ENCODE peak calls at places on chromosomes 13 and 19, in four cellular contexts. G, X, Z and B are unnamed samples.
A peak's percentile ranks its signal among the peaks of the same experiment; 100 is the strongest.

GRCh38 chr13:114286808-114287207 is 5.4 kb downstream of the UPF3A start:
- DNase-seq in G (no peak), X (no peak), Z (no peak), B (no peak)

GRCh38 chr19:28905996-28906395 is 307.0 kb downstream of the UQCRFS1 start:
- DNase-seq in G (no peak), X (no peak), Z (no peak), B (no peak)

GRCh38 chr13:72544042-72544441 is 183.4 kb downstream of the MZT1 start:
- DNase-seq in G (no peak), X (no peak), Z (no peak), B (no peak)

GRCh38 chr19:3503036-3503572 is 2.6 kb upstream of the DOHH start:
- DNase-seq in G (no peak), X (no peak), Z (no peak), B (no peak)

GRCh38 chr19:53865918-53866696 is 1.6 kb upstream of the MYADM start:
- DNase-seq in G (peak; percentile 68), X (peak; percentile 83), Z (no peak), B (no peak)

GRCh38 chr19:23908165-23908564 is 6.5 kb upstream of the ZNF726 start:
- DNase-seq in G (no peak), X (no peak), Z (no peak), B (no peak)

GRCh38 chr19:52212572-52213255 is 22.9 kb downstream of the PPP2R1A start:
- DNase-seq in G (no peak), X (no peak), Z (no peak), B (no peak)

GRCh38 chr13:69565334-69565733 is 542.3 kb upstream of the ATXN8OS start:
- DNase-seq in G (peak; percentile 52), X (no peak), Z (peak; percentile 12), B (peak; percentile 5)

GRCh38 chr19:49097453-49098288 is 12.4 kb downstream of the SNRNP70 start:
- DNase-seq in G (peak; percentile 55), X (peak; percentile 90), Z (no peak), B (no peak)

GRCh38 chr13:98541211-98541610 is 35.7 kb downstream of the STK24 start:
- DNase-seq in G (no peak), X (no peak), Z (no peak), B (no peak)

GRCh38 chr13:35457258-35457657 is 19.2 kb downstream of the MAB21L1 start:
- DNase-seq in G (no peak), X (no peak), Z (no peak), B (no peak)
- H3K4me3 ChIP-seq in G (no peak overlapping the region), X (no peak overlapping the region), Z (no peak overlapping the region), B (no peak overlapping the region)

GRCh38 chr13:44378277-44378676 is 4.7 kb downstream of the SERP2 start:
- DNase-seq in G (no peak), X (no peak), Z (no peak), B (no peak)

GRCh38 chr13:44373247-44373600 is 400 bp upstream of the SERP2 start:
- DNase-seq in G (no peak), X (peak; percentile 60), Z (no peak), B (no peak)

GRCh38 chr13:44374348-44374712 is 706 bp downstream of the SERP2 start:
- DNase-seq in G (no peak), X (no peak), Z (no peak), B (no peak)

GRCh38 chr13:44371421-44371820 is 2.2 kb upstream of the SERP2 start:
- DNase-seq in G (no peak), X (no peak), Z (no peak), B (no peak)

DNA sequence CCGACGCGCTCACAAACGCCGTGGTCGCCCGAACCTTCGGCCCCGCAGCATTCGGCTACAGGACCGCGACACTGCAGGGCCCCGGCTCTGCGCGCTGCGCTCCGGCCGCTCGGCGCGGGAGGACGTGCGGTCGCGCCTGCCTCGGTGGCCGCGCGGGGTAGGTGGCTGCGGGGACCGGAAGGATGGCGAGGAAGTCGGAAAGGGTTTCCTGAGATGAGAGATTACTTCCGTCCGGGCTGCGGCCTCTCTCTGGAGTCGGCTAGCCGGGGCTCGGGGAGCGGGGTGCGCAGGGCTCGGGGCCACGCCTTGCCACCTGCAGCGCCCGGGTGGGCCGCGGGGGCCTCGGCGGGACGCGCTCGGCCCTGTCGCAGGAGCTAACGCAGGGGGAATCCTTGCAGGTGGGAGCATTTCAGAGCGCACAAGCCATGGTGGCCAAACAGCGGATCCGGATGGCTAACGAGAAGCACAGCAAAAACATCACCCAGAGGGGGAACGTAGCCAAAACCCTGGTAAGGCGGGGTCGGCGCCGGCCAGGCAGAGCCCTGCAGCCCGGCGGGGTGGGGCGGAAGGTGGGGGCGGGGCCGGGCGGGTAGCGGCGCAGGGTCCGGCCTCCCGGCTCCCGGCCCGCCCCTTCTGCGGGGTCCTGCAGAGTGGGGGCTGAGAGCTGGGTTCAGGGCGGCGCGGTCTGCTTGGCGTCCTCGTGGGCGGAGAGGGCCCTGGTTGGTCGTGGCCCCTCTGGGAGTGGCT is at the start of gene SERP2:
- DNase-seq in G (no peak), X (peak; percentile 83), Z (no peak), B (no peak)
- TF ChIP-seq ZNF274 in G (no peak), X (no peak), Z (no peak), B (no peak)

GRCh38 chr19:50515168-50515561 is 1.5 kb upstream of the ASPDH start:
- DNase-seq in G (no peak), X (no peak), Z (no peak), B (no peak)

GRCh38 chr19:50513746-50514345 is at the start of gene ASPDH:
- DNase-seq in G (no peak), X (no peak), Z (no peak), B (no peak)

GRCh38 chr19:50512999-50513745 is 541 bp downstream of the ASPDH start:
- DNase-seq in G (no peak), X (no peak), Z (no peak), B (no peak)

GRCh38 chr19:50516456-50516855 is 2.7 kb upstream of the ASPDH start:
- DNase-seq in G (no peak), X (no peak), Z (no peak), B (no peak)

DNA sequence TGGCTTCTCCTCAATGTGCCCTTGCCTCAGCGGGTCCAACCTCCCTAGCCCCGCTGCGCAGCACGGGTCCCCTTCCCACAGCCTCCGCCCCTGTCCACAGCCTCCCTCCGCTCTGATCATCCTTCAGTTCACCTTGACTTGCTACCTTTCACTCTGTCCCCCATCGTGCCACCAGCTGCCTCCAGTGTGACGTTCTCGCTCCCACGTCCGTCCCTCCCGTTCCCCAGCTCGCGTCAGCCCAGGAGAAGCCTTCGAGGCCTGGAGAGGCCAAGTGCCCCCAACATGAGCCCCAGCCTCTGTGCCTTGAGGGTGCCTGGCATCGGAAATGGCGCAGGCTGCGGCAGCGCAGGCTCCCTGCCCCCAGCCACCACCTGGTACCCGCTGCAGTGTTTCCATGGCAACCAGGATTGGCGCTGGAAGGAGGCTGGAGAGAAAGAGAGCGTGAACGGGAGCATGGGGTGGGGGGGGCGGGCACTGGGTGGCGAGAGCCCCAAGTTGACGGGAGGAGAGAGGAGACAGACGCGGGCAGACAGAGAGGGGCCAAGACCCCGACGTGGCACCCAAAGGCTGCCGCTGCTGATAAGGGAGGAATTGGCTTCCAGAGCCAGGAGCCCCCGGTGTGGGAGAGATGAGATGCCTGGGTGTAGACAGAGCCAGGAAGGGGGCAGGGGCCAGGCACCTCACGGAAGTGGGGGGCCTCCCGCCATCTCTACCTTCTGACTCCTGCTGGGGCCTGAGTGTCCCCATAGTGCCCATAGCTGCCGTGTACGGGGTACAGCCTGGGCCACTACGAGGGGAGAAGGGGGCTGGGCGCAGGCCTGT is 844 bp upstream of the ASPDH start:
- DNase-seq in G (no peak), X (no peak), Z (no peak), B (no peak)
- TF ChIP-seq SUZ12 in G (no peak), X (no peak), Z (no peak), B (no peak)

GRCh38 chr19:16113727-16114126 is 2.0 kb downstream of the RAB8A start:
- DNase-seq in G (no peak), X (no peak), Z (no peak), B (no peak)
- H3K4me3 ChIP-seq in G (no peak overlapping the region), X (no peak overlapping the region), Z (peak overlapping the region; percentile 61), B (no peak overlapping the region)